ENCODE peak calls at places on chromosome 13, in five cellular contexts. R is A549, Q is HepG2, C is K562, O is GM12878. J is an unnamed sample.

GRCh38 chr13:79659161-79659560 is 178.2 kb downstream of the NDFIP2 start:
- DNase-seq in R (no peak), Q (no peak), C (no peak), O (no peak), J (no peak)

GRCh38 chr13:78680611-78681010 is 21.7 kb upstream of the OBI1 start:
- DNase-seq in R (no peak), Q (no peak), C (no peak), O (no peak), J (no peak)

GRCh38 chr13:36787181-36787580 is 31.8 kb upstream of the RFXAP start:
- DNase-seq in R (no peak), Q (no peak), C (no peak), O (no peak), J (no peak)

GRCh38 chr13:72199640-72200039 is 332.6 kb upstream of the DACH1 start:
- DNase-seq in R (no peak), Q (no peak), C (no peak), O (no peak), J (no peak)

GRCh38 chr13:41668130-41668757 is 210.9 kb downstream of the RGCC start:
- DNase-seq in R (peak), Q (peak), C (peak), O (peak), J (peak)

GRCh38 chr13:63208811-63209210 is 1793.2 kb upstream of the PCDH20 start:
- DNase-seq in R (no peak), Q (no peak), C (no peak), O (no peak), J (no peak)

GRCh38 chr13:39451860-39452301 is 151.1 kb downstream of the LHFPL6 start:
- DNase-seq in R (no peak), Q (no peak), C (no peak), O (no peak), J (no peak)

GRCh38 chr13:36919206-36919832 is 719 bp downstream of the SMAD9 start:
- DNase-seq in R (no peak), Q (peak), C (no peak), O (no peak), J (no peak)

GRCh38 chr13:27168086-27168485 is 3.5 kb downstream of the USP12 start:
- DNase-seq in R (no peak), Q (no peak), C (no peak), O (no peak), J (no peak)

GRCh38 chr13:33863390-33863789 is 45.4 kb downstream of the RFC3 start:
- DNase-seq in R (no peak), Q (no peak), C (no peak), O (no peak), J (no peak)

GRCh38 chr13:47826481-47826880 is 174.6 kb downstream of the SUCLA2 start:
- DNase-seq in R (no peak), Q (no peak), C (no peak), O (no peak), J (no peak)

GRCh38 chr13:109348514-109349340 is 437.7 kb downstream of the IRS2 start:
- DNase-seq in R (no peak), Q (no peak), C (no peak), O (no peak), J (no peak)

GRCh38 chr13:24130134-24130792 is 30.3 kb upstream of the SPATA13 start:
- DNase-seq in R (no peak), Q (no peak), C (no peak), O (no peak), J (no peak)

GRCh38 chr13:54373211-54373610 is 1344.6 kb downstream of the OLFM4 start:
- DNase-seq in R (no peak), Q (no peak), C (no peak), O (no peak), J (no peak)

GRCh38 chr13:67283602-67284001 is 53.5 kb upstream of the PCDH9 start:
- DNase-seq in R (no peak), Q (peak), C (no peak), O (no peak), J (no peak)

GRCh38 chr13:45341799-45342584 is 1.0 kb upstream of the TPT1 start:
- DNase-seq in R (no peak), Q (no peak), C (no peak), O (no peak), J (no peak)

GRCh38 chr13:73061478-73062275 is 2.9 kb downstream of the KLF5 start:
- DNase-seq in R (no peak), Q (no peak), C (no peak), O (no peak), J (no peak)

GRCh38 chr13:60811581-60811980 is 414.6 kb downstream of the TDRD3 start:
- DNase-seq in R (no peak), Q (no peak), C (no peak), O (no peak), J (no peak)

GRCh38 chr13:102779426-102780159 is 6.0 kb upstream of the TEX30 start:
- DNase-seq in R (no peak), Q (no peak), C (no peak), O (no peak), J (no peak)

GRCh38 chr13:29110003-29110402 is 289.9 kb downstream of the MTUS2 start:
- DNase-seq in R (no peak), Q (no peak), C (no peak), O (no peak), J (no peak)

GRCh38 chr13:113997845-113998751 is 24.2 kb upstream of the C13orf46 start:
- DNase-seq in R (no peak), Q (no peak), C (no peak), O (no peak), J (no peak)

GRCh38 chr13:103694471-103694870 is 628.3 kb upstream of the SLC10A2 start:
- DNase-seq in R (no peak), Q (no peak), C (no peak), O (no peak), J (no peak)

GRCh38 chr13:26941345-26942174 is 181.0 kb upstream of the GPR12 start:
- DNase-seq in R (no peak), Q (no peak), C (no peak), O (no peak), J (no peak)

GRCh38 chr13:29961036-29961685 is 110.7 kb upstream of the UBL3 start:
- DNase-seq in R (no peak), Q (no peak), C (no peak), O (no peak), J (no peak)

GRCh38 chr13:110166598-110166997 is 140.4 kb downstream of the COL4A1 start:
- DNase-seq in R (no peak), Q (no peak), C (no peak), O (no peak), J (no peak)

GRCh38 chr13:41465215-41465907 is 8.0 kb downstream of the RGCC start:
- DNase-seq in R (no peak), Q (no peak), C (peak), O (peak), J (no peak)

GRCh38 chr13:63041640-63042414 is 1626.2 kb upstream of the PCDH20 start:
- DNase-seq in R (no peak), Q (no peak), C (no peak), O (no peak), J (no peak)

GRCh38 chr13:59510377-59510776 is 653.4 kb downstream of the DIAPH3 start:
- DNase-seq in R (no peak), Q (no peak), C (no peak), O (no peak), J (no peak)
- TF ChIP-seq HDAC2 in R (no peak), Q (no peak), C (no peak), O (no peak), J (no peak)

GRCh38 chr13:92303428-92303827 is 905.0 kb downstream of the GPC5 start:
- DNase-seq in R (no peak), Q (no peak), C (peak), O (no peak), J (no peak)

GRCh38 chr13:92297971-92298942 is 899.8 kb downstream of the GPC5 start:
- DNase-seq in R (no peak), Q (no peak), C (peak), O (no peak), J (peak)
- TF ChIP-seq KDM1A in R (no peak), Q (no peak), C (no peak), O (no peak), J (no peak)

DNA sequence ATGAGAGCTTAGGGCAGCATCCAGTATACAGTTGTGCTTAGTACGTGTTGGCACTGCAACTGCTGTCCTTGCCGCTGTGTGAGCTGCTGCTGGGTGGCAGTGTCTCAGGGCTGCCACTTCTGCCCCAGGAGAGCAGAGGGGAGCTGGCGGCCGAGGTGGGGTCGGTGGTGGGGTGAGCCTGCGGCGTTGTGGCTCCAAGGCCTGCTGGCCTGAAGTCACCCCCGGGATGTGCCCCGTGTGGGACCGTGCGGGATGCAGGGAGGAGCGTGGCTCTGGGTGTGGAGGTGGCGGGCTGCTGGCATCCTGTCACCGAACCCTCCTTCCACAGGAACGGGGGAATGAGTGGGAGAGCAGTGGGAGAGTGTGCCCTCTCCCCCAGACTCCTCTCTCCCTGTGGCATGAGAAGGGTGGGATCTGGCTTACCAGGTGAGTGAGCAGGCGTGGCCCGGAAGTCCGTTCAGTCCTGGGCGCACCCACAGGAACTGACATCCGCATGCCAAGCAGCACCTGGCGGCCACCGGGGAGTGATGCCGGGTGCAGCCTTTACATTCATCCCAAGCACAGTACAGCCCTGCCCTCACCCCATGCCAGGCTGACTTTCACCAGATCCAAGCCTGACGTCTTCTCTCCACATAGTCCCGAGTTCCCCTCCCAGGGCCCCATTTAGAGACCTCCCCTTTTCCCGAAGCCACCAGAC is 26.5 kb downstream of the MCF2L start:
- DNase-seq in R (no peak), Q (no peak), C (no peak), O (no peak), J (no peak)
- TF ChIP-seq POLR2A in R (no peak), Q (no peak), C (no peak), O (no peak), J (no peak)

GRCh38 chr13:111658150-111659100 is 338.0 kb downstream of the TEX29 start:
- DNase-seq in R (no peak), Q (no peak), C (no peak), O (no peak), J (no peak)
- TF ChIP-seq HDAC2 in R (no peak), Q (no peak), C (no peak), O (no peak), J (no peak)

DNA sequence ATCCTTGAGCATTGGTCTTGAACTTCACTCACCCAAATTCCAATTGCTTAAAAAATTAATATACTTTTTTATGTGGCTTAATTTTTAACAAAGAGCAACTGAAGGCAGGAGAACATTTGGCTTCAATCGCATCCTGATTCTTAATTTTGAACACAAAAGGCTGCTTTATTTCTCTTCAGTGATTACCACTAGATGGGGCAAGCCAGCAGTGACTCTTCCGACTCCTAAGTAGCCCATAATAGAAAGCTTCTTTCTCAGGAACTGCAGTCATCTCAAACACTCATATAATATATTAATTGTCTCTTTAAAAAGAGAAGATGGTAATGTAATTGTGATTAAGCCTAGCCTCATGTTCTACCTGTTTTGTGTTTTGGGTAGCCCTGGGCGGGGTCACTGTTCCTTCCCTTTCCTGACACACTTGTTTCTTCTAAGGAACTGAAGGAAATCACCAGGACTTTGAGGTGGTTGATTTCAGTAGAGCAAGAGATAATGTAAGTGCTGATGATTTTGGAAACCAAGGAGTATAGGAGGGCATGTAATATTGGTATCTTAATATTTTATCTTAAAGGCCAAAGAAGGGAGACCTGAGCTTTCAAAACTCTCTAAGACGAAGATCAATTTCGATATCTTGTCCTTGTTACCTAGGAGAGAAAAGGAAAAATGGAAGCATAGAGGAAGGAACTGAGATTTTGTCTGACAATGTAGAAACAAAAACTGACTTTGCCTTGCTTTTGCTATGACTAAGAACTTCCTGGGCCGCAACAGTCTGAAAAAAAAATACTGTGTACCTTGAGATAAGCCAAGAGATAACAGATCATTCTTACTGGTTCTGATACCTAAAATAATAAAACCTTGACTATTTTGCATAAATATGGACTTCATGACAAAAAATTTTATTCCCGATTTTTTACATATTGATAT is 73.1 kb downstream of the TNFSF13B start:
- DNase-seq in R (peak), Q (peak), C (peak), O (peak), J (no peak)
- TF ChIP-seq KDM1A in R (no peak), Q (no peak), C (no peak), O (no peak), J (no peak)

J was measured in H1.